ENCODE peak calls at places on chromosomes 2 and 18, in four cellular contexts. One of them, this sample, is unnamed.

GRCh38 chr2:236217926-236218325 is 46.3 kb downstream of the ASB18 start:
- DNase-seq in HL-60: no peak
- DNase-seq in GM12878: no peak
- DNase-seq in K562: no peak
- DNase-seq in this sample: no peak

GRCh38 chr2:134461511-134461910 is 207.6 kb downstream of the MGAT5 start:
- DNase-seq in HL-60: peak; percentile 14
- DNase-seq in GM12878: no peak
- DNase-seq in K562: no peak
- DNase-seq in this sample: no peak

GRCh38 chr18:57518533-57518932 is 68.0 kb downstream of the FECH start:
- DNase-seq in HL-60: no peak
- DNase-seq in GM12878: no peak
- DNase-seq in K562: no peak
- DNase-seq in this sample: no peak

GRCh38 chr2:77228379-77228778 is 293.8 kb downstream of the LRRTM4 start:
- DNase-seq in HL-60: no peak
- DNase-seq in GM12878: no peak
- DNase-seq in K562: no peak
- DNase-seq in this sample: no peak

GRCh38 chr2:127429291-127429690 is 11.1 kb downstream of the PROC start:
- DNase-seq in HL-60: no peak
- DNase-seq in GM12878: no peak
- DNase-seq in K562: no peak
- DNase-seq in this sample: no peak

GRCh38 chr2:216618785-216619184 is 14.4 kb upstream of the IGFBP2 start:
- DNase-seq in HL-60: no peak
- DNase-seq in GM12878: no peak
- DNase-seq in K562: no peak
- DNase-seq in this sample: no peak

GRCh38 chr18:76565238-76566173 is 70.5 kb upstream of the ZNF516 start:
- DNase-seq in HL-60: peak; percentile 96
- DNase-seq in GM12878: no peak
- DNase-seq in K562: peak; percentile 15
- DNase-seq in this sample: no peak

GRCh38 chr2:46268196-46268595 is 29.0 kb upstream of the EPAS1 start:
- DNase-seq in HL-60: peak; percentile 12
- DNase-seq in GM12878: peak; percentile 21
- DNase-seq in K562: no peak
- DNase-seq in this sample: no peak

GRCh38 chr18:63454497-63454896 is 22.3 kb upstream of the SERPINB5 start:
- DNase-seq in HL-60: no peak
- DNase-seq in GM12878: no peak
- DNase-seq in K562: no peak
- DNase-seq in this sample: no peak

GRCh38 chr18:1659190-1659589 is 754.5 kb downstream of the ADCYAP1 start:
- DNase-seq in HL-60: no peak
- DNase-seq in GM12878: no peak
- DNase-seq in K562: no peak
- DNase-seq in this sample: no peak

GRCh38 chr2:36433311-36434217 is 78.0 kb downstream of the CRIM1 start:
- DNase-seq in HL-60: no peak
- DNase-seq in GM12878: no peak
- DNase-seq in K562: no peak
- DNase-seq in this sample: no peak

GRCh38 chr2:100178085-100178788 is 35.8 kb upstream of the AFF3 start:
- DNase-seq in HL-60: peak; percentile 25
- DNase-seq in GM12878: peak; percentile 5
- DNase-seq in K562: peak; percentile 52
- DNase-seq in this sample: no peak

GRCh38 chr18:51226068-51226467 is 28.6 kb upstream of the MEX3C start:
- DNase-seq in HL-60: no peak
- DNase-seq in GM12878: no peak
- DNase-seq in K562: no peak
- DNase-seq in this sample: no peak

GRCh38 chr2:204183608-204184007 is 247.0 kb downstream of the ICOS start:
- DNase-seq in HL-60: no peak
- DNase-seq in GM12878: no peak
- DNase-seq in K562: no peak
- DNase-seq in this sample: no peak

GRCh38 chr2:134574610-134575332 is 144.0 kb downstream of the TMEM163 start:
- DNase-seq in HL-60: no peak
- DNase-seq in GM12878: no peak
- DNase-seq in K562: no peak
- DNase-seq in this sample: no peak

GRCh38 chr2:75560022-75560767 is 544 bp downstream of the EVA1A start:
- DNase-seq in HL-60: no peak
- DNase-seq in GM12878: no peak
- DNase-seq in K562: no peak
- DNase-seq in this sample: peak; percentile 26

GRCh38 chr2:54708584-54709340 is 14.7 kb upstream of the EML6 start:
- DNase-seq in HL-60: no peak
- DNase-seq in GM12878: no peak
- DNase-seq in K562: no peak
- DNase-seq in this sample: no peak

GRCh38 chr18:22188551-22189267 is 19.3 kb downstream of the GATA6 start:
- DNase-seq in HL-60: no peak
- DNase-seq in GM12878: no peak
- DNase-seq in K562: no peak
- DNase-seq in this sample: no peak

GRCh38 chr2:113876503-113877387 is 13.1 kb upstream of the ACTR3 start:
- DNase-seq in HL-60: no peak
- DNase-seq in GM12878: no peak
- DNase-seq in K562: no peak
- DNase-seq in this sample: no peak

GRCh38 chr2:236584521-236585384 is 15.1 kb downstream of the ACKR3 start:
- DNase-seq in HL-60: no peak
- DNase-seq in GM12878: no peak
- DNase-seq in K562: no peak
- DNase-seq in this sample: no peak

GRCh38 chr2:25145803-25146202 is 22.6 kb downstream of the POMC start:
- DNase-seq in HL-60: no peak
- DNase-seq in GM12878: no peak
- DNase-seq in K562: no peak
- DNase-seq in this sample: no peak

GRCh38 chr2:175855794-175856453 is 146.1 kb downstream of the LNPK start:
- DNase-seq in HL-60: no peak
- DNase-seq in GM12878: no peak
- DNase-seq in K562: no peak
- DNase-seq in this sample: no peak

GRCh38 chr2:221716434-221717303 is 144.6 kb upstream of the EPHA4 start:
- DNase-seq in HL-60: no peak
- DNase-seq in GM12878: no peak
- DNase-seq in K562: no peak
- DNase-seq in this sample: no peak

GRCh38 chr2:149040451-149040850 is 2.0 kb downstream of the LYPD6B start:
- DNase-seq in HL-60: peak; percentile 66
- DNase-seq in GM12878: no peak
- DNase-seq in K562: peak; percentile 72
- DNase-seq in this sample: no peak

GRCh38 chr2:233844064-233844807 is 10.1 kb downstream of the HJURP start:
- DNase-seq in HL-60: no peak
- DNase-seq in GM12878: no peak
- DNase-seq in K562: no peak
- DNase-seq in this sample: no peak

GRCh38 chr18:31819106-31819924 is 58.6 kb upstream of the SLC25A52 start:
- DNase-seq in HL-60: peak; percentile 52
- DNase-seq in GM12878: no peak
- DNase-seq in K562: peak; percentile 17
- DNase-seq in this sample: no peak

DNA sequence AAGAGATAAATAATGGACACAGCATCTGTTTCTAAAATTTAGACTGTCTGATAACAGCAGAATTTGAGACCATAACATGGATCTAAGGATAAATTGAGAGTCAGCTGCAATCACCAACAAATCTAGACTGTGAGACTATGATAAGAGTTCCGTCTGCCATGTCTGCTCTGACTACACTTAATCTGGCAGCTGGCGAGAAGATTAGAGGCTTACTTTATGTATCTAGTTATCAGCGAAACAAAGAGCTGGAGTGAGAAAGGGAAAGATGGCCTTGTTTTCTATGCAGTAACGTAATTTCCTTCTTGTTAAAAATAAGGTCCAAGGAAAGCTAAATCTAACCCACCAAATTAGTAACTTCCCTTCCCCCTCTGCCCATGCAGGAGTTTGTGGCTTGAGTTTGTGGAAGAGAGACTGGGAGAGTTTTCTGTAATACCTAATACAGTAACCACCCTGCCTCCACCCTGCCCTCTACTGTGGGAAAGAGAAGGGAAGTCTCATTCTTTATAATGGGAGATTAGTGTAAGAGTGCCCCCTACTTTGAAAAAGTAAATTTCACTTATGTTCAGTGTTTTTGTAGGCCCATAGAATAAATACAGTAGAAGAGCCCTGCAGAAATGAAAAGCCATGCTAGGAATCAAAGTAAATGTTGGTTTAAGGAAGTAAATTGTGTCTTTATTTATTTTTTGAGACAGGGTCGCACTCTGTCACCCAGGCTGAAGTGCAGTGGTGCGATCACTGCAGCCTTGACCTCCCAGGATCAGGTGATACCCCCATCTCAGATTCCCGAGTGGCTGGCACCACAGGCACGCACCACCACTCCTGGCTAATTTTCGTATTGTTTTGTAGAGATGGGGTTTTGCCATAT is 27.5 kb downstream of the EML4 start:
- DNase-seq in HL-60: peak; percentile 76
- DNase-seq in GM12878: peak; percentile 11
- DNase-seq in K562: peak; percentile 43
- DNase-seq in this sample: no peak
- TF ChIP-seq SPI1 in HL-60: peak; percentile 72
- TF ChIP-seq SPI1 in GM12878: no peak
- TF ChIP-seq SPI1 in K562: peak; percentile 44
- TF ChIP-seq SPI1 in this sample: peak; percentile 14

GRCh38 chr2:218003265-218003950 is 613 bp upstream of the TNS1 start:
- DNase-seq in HL-60: no peak
- DNase-seq in GM12878: no peak
- DNase-seq in K562: no peak
- DNase-seq in this sample: no peak
- TF ChIP-seq SPI1 in HL-60: no peak
- TF ChIP-seq SPI1 in GM12878: no peak
- TF ChIP-seq SPI1 in K562: no peak
- TF ChIP-seq SPI1 in this sample: no peak

GRCh38 chr18:37956902-37957301 is 391.3 kb upstream of the CELF4 start:
- DNase-seq in HL-60: peak; percentile 62
- DNase-seq in GM12878: no peak
- DNase-seq in K562: no peak
- DNase-seq in this sample: no peak
- TF ChIP-seq SPI1 in HL-60: peak; percentile 86
- TF ChIP-seq SPI1 in GM12878: peak; percentile 34
- TF ChIP-seq SPI1 in K562: no peak
- TF ChIP-seq SPI1 in this sample: peak; percentile 73

GRCh38 chr2:111633139-111633538 is 250.9 kb downstream of the ANAPC1 start:
- DNase-seq in HL-60: no peak
- DNase-seq in GM12878: no peak
- DNase-seq in K562: no peak
- DNase-seq in this sample: no peak
- TF ChIP-seq SPI1 in HL-60: no peak
- TF ChIP-seq SPI1 in GM12878: no peak
- TF ChIP-seq SPI1 in K562: no peak
- TF ChIP-seq SPI1 in this sample: no peak

GRCh38 chr2:3665886-3666612 is 8.0 kb downstream of the ALLC start:
- DNase-seq in HL-60: no peak
- DNase-seq in GM12878: no peak
- DNase-seq in K562: no peak
- DNase-seq in this sample: no peak
- TF ChIP-seq SPI1 in HL-60: no peak
- TF ChIP-seq SPI1 in GM12878: no peak
- TF ChIP-seq SPI1 in K562: no peak
- TF ChIP-seq SPI1 in this sample: no peak